ENCODE peak calls at places on chromosomes 4 and X, in six cellular contexts. H is tibial artery; K is lung; B is CD8-positive, alpha-beta memory T cell; D is hepatocyte; G is adipocyte. Q is an unnamed sample. For H3K4me1, the result is how much of the 10 kb centered on the place peaks cover.

GRCh38 chr4:115090483-115091075 is 22.8 kb downstream of the NDST4 start:
- DNase-seq in H (no peak), K (no peak), B (no peak), D (peak), G (peak), Q (no peak)

GRCh38 chr4:186260504-186261448 is 5.2 kb upstream of the F11 start:
- DNase-seq in H (no peak), K (no peak), B (no peak), D (peak), G (no peak), Q (no peak)

GRCh38 chrX:46268429-46268828 is 276.8 kb downstream of the ZNF674 start:
- DNase-seq in H (no peak), K (no peak), B (no peak), D (peak), G (peak), Q (no peak)

GRCh38 chr4:140818433-140818832 is 62.2 kb upstream of the TBC1D9 start:
- DNase-seq in H (no peak), K (no peak), B (no peak), D (no peak), G (no peak), Q (no peak)

GRCh38 chrX:130125090-130125489 is 14.8 kb upstream of the ELF4 start:
- DNase-seq in H (peak), K (no peak), B (no peak), D (peak), G (no peak), Q (peak)

GRCh38 chr4:16237715-16238114 is 11.4 kb upstream of the TAPT1 start:
- DNase-seq in H (no peak), K (no peak), B (no peak), D (no peak), G (no peak), Q (no peak)

GRCh38 chrX:118364261-118364660 is 18.4 kb downstream of the WDR44 start:
- DNase-seq in H (no peak), K (no peak), B (no peak), D (no peak), G (no peak), Q (no peak)

GRCh38 chr4:182141046-182141445 is 102.2 kb upstream of the TENM3 start:
- DNase-seq in H (no peak), K (no peak), B (no peak), D (peak), G (no peak), Q (no peak)

GRCh38 chrX:40085086-40085551 is 12.6 kb downstream of the BCOR start:
- DNase-seq in H (no peak), K (no peak), B (no peak), D (peak), G (peak), Q (no peak)

DNA sequence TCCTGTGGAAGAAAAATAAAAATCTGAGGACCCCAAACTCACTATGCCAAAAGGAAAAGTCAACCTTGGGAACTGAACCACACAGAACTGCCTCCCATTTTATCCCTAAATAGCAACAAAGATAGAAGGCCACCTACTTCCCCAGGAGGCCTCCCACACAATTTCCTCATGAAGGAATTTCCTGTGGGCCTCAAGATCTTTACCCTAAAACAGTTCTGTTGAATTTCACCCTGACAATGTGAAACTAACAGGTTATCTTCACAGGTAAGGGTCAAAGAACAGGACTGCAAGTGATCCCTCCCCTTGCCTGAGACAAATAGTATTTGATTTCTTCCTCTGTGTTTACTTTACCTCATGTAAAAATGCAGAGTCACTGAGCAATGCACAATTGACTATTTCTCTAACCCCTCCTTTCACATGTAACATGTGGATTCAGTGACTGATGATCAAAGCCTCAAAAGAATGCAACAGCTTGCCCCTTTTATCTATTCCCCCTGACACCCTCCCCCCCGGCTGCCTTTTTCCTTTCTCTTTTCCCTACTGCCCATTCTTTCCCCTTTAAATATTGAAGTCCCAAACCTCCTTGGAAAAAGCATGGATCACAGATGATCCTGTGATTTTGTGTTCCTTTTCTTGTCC is 33.3 kb downstream of the MEPE start:
- DNase-seq in H (no peak), K (no peak), B (no peak), D (peak), G (peak), Q (no peak)
- H3K4me1 ChIP-seq in H (under half), K (under half), B (under half), D (under half), G (under half), Q (under half)

GRCh38 chr4:138226351-138226750 is 15.8 kb downstream of the SLC7A11 start:
- DNase-seq in H (no peak), K (no peak), B (no peak), D (no peak), G (no peak), Q (no peak)
- H3K4me1 ChIP-seq in H (under half), K (under half), B (under half), D (under half), G (under half), Q (under half)

GRCh38 chr4:128288689-128289106 is 1.1 kb upstream of the PGRMC2 start:
- DNase-seq in H (no peak), K (no peak), B (peak), D (peak), G (peak), Q (peak)

GRCh38 chr4:128287159-128287870 is at the start of gene PGRMC2:
- DNase-seq in H (no peak), K (peak), B (no peak), D (peak), G (peak), Q (peak)

GRCh38 chr4:128289523-128290158 is 2.0 kb upstream of the PGRMC2 start:
- DNase-seq in H (no peak), K (no peak), B (no peak), D (no peak), G (no peak), Q (no peak)

GRCh38 chr4:128286474-128287158 is 997 bp downstream of the PGRMC2 start:
- DNase-seq in H (no peak), K (no peak), B (no peak), D (peak), G (peak), Q (no peak)

DNA sequence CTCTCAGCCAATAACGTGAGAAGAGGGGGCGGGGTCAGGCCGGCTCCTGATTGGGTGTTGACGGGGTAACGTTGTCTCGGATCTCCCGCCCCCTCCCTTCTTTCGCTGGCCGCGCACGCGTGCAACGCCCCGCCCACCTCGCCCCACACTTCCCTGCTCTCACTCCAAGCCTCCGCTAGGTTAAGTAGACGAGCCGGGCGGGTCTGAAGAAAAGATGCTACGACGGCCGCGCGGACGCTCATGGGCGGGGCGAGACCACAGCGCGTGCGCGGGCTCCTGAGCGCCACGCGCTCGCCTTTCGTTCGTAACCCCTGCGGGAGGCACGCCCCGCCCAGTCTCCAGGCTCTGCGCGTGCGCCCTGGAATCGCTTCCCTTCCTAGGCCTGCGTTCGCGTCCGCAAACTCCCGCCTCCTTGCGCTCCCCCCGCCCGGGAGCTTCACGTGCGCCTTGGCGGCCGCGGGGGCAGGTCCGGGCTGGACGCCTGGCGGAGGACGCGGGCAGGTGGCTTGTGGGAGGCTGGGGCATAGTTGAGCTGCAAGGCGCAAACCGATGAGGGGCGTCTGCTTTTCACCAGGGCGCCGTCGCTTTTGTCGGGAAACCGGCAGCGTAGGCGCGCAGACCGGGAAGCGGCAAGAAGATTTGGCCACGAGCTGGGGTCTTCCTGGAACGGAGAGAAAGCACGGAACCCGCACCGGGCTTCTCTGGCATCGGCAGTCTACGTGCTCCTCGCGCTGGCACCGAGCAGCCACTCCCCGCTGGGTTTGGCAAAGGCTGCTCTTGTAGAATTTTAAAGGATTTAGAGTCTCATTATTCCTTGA is 467 bp upstream of the PGRMC2 start:
- DNase-seq in H (peak), K (peak), B (peak), D (peak), G (peak), Q (peak)
- H3K4me1 ChIP-seq in H (under half), K (under half), B (under half), D (under half), G (under half), Q (under half)

DNA sequence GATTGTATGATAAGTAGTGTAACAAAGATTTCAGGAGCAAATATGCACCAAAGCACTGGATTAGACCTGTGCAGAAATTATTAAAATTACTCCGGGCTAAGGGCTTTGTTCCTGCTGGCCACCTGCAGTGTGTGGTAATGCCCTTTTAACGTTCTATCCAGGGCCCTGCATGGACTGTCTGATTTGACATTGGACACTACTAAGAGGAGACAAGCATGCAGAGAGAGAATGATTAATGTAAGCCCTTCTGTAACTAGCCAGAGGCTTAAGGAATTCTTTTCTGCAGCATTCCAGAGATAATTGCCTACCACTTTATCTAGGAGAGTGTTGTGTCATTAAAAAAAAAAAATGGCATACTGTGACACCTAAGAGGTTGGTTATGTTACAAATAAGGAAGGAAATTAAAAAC is 117.0 kb downstream of the PCDH7 start:
- DNase-seq in H (no peak), K (no peak), B (no peak), D (peak), G (peak), Q (no peak)
- H3K4me1 ChIP-seq in H (under half), K (under half), B (under half), D (under half), G (under half), Q (under half)

GRCh38 chr4:1362521-1362920 is 15.5 kb downstream of the UVSSA start:
- DNase-seq in H (no peak), K (no peak), B (no peak), D (no peak), G (no peak), Q (no peak)
- H3K4me1 ChIP-seq in H (under half), K (under half), B (under half), D (under half), G (under half), Q (under half)

GRCh38 chrX:12956704-12957541 is 18.0 kb upstream of the TMSB4X start:
- DNase-seq in H (no peak), K (no peak), B (peak), D (peak), G (peak), Q (no peak)
- H3K4me1 ChIP-seq in H (under half), K (under half), B (half or more), D (under half), G (under half), Q (under half)

DNA sequence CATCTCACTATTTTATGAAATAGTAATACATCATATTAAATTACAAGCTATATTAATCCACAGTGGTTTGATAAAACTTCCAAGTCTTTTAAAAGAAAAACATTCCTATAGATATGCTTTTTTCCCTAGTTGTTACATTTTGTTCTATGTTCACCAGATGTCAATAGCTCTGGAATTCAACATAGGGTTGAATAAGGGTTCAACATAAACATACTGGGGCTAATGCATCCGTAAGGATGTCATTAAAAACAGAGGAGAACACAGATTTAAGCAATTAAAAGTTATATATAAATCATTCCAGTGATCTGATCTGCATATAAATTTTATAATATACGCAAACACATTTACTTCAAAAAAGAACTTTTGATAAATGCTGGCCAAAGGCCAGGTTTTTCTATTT is 32.5 kb downstream of the SULT1B1 start:
- DNase-seq in H (no peak), K (no peak), B (no peak), D (no peak), G (no peak), Q (no peak)
- H3K4me1 ChIP-seq in H (under half), K (under half), B (under half), D (under half), G (under half), Q (under half)

DNA sequence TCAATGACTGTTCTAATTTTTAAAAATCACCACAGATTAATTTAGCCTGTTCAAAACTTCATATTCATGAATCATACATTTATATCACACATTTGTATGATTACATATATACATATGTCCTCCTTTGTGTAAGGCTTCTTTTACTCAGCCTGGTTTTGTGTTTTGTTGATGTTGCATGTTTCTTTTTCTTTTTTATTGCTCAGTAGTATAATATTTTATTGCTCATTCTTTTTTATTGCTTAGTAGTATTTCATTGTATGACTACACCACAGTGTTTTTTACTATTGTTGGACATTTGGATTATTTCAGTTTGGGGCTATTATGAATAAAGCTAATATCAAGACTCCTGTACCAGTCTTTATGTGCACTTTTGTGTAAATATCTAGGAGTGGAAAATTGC is 198.5 kb downstream of the RELL1 start:
- DNase-seq in H (no peak), K (no peak), B (no peak), D (no peak), G (no peak), Q (no peak)
- H3K4me1 ChIP-seq in H (under half), K (under half), B (under half), D (under half), G (under half), Q (under half)